ENCODE peak calls at places on chromosomes 1 and 21, in nine cellular contexts. X is mammary epithelial cell; K is tibial artery; G is CD4-positive, alpha-beta memory T cell; L is CD8-positive, alpha-beta memory T cell; W is GM23248; S is esophagus squamous epithelium; I is A549; F is cardiac muscle cell. D is an unnamed sample. For H3K9me3, the result is how much of the 10 kb centered on the place peaks cover.

GRCh38 chr1:30742300-30742962 is 15.1 kb downstream of the LAPTM5 start:
- DNase-seq in X (no peak), K (no peak), G (no peak), L (no peak), W (no peak), S (no peak), I (no peak), F (no peak), D (no peak)

GRCh38 chr1:232386721-232387510 is 243.0 kb downstream of the SIPA1L2 start:
- DNase-seq in X (no peak), K (no peak), G (no peak), L (no peak), W (peak), S (no peak), I (no peak), F (no peak), D (no peak)

GRCh38 chr1:31401241-31401640 is 11.8 kb upstream of the SERINC2 start:
- DNase-seq in X (no peak), K (no peak), G (no peak), L (no peak), W (peak), S (no peak), I (no peak), F (no peak), D (no peak)

GRCh38 chr1:9520411-9520810 is 18.9 kb upstream of the SLC25A33 start:
- DNase-seq in X (no peak), K (no peak), G (no peak), L (no peak), W (no peak), S (no peak), I (no peak), F (no peak), D (no peak)

GRCh38 chr1:236451796-236452373 is 57.8 kb downstream of the EDARADD start:
- DNase-seq in X (peak), K (no peak), G (peak), L (peak), W (peak), S (no peak), I (peak), F (peak), D (no peak)

GRCh38 chr21:34243562-34243961 is 120.2 kb upstream of the KCNE2 start:
- DNase-seq in X (peak), K (no peak), G (no peak), L (no peak), W (peak), S (no peak), I (no peak), F (peak), D (no peak)

GRCh38 chr21:33770542-33770941 is 128.2 kb downstream of the ITSN1 start:
- DNase-seq in X (no peak), K (no peak), G (no peak), L (no peak), W (no peak), S (no peak), I (no peak), F (no peak), D (no peak)

GRCh38 chr1:99361406-99361805 is 97.1 kb downstream of the PLPPR4 start:
- DNase-seq in X (no peak), K (no peak), G (no peak), L (no peak), W (no peak), S (no peak), I (no peak), F (no peak), D (no peak)

GRCh38 chr1:16088996-16089395 is 15.5 kb upstream of the FAM131C start:
- DNase-seq in X (peak), K (no peak), G (no peak), L (no peak), W (peak), S (no peak), I (no peak), F (no peak), D (no peak)

GRCh38 chr1:210237981-210238380 is 5.4 kb downstream of the SERTAD4 start:
- DNase-seq in X (no peak), K (no peak), G (no peak), L (no peak), W (no peak), S (no peak), I (no peak), F (no peak), D (no peak)

GRCh38 chr1:167529829-167530474 is 11.6 kb upstream of the CD247 start:
- DNase-seq in X (no peak), K (no peak), G (no peak), L (no peak), W (peak), S (no peak), I (no peak), F (no peak), D (no peak)

GRCh38 chr1:151838491-151839412 is 868 bp downstream of the C2CD4D start:
- DNase-seq in X (peak), K (peak), G (no peak), L (no peak), W (no peak), S (no peak), I (no peak), F (peak), D (no peak)
- H3K4me3 ChIP-seq in X (peak), K (peak), G (peak), L (peak), W (peak), S (peak), I (no peak), F (peak), D (peak)

GRCh38 chr21:36263797-36264196 is 56.2 kb upstream of the MORC3 start:
- DNase-seq in X (no peak), K (no peak), G (no peak), L (no peak), W (no peak), S (no peak), I (no peak), F (no peak), D (no peak)

GRCh38 chr21:36260030-36260787 is 59.8 kb upstream of the MORC3 start:
- DNase-seq in X (peak), K (peak), G (peak), L (peak), W (peak), S (no peak), I (peak), F (peak), D (no peak)

GRCh38 chr21:36261459-36261858 is 58.5 kb upstream of the MORC3 start:
- DNase-seq in X (no peak), K (no peak), G (no peak), L (no peak), W (no peak), S (no peak), I (no peak), F (no peak), D (no peak)

GRCh38 chr21:36257657-36258056 is 62.3 kb upstream of the MORC3 start:
- DNase-seq in X (no peak), K (no peak), G (no peak), L (no peak), W (no peak), S (no peak), I (no peak), F (no peak), D (no peak)

DNA sequence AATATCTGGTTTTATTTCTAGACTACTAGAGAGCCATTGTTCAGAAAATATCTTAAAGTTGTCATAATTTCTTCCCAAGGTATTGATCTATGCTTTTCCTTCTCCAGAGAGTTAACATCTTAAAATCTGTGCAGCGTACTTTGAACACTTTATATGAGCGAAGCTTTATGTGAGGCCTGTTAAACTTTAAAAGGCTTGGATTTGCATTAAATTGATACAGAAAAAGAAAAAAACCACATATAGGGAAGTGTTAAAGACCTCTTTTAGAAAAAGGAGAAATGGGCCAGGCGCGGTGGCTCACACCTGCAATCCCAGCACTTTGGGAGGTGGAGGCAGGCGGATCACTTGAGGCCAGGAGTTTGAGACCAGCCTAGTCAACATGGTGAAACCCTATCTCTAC is 59.2 kb upstream of the MORC3 start:
- DNase-seq in X (no peak), K (no peak), G (no peak), L (no peak), W (no peak), S (no peak), I (no peak), F (no peak), D (no peak)
- H3K27ac ChIP-seq in X (no peak), K (peak), G (peak), L (no peak), W (no peak), S (peak), I (no peak), F (no peak), D (peak)

DNA sequence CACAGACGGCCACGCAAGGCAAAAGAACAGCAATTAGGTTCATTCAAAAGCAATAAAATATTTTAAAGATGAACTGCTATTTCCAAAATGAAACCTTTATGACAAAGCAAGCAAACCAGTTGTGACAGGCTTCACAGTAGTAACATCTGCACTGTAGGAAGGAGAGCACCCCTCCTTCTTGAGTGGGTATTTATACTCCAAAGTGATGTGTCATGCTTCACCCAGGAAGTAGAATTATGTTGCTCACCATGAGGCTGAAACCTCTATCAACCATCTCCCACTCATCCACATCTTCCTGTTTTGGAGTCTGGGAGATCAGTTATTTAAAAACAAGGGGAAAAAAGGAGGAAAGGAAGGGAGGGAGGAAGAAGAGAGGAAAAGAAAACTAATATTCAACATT is 885 bp downstream of the OR2T10 start:
- DNase-seq in X (peak), K (no peak), G (no peak), L (no peak), W (no peak), S (no peak), I (no peak), F (no peak), D (no peak)
- H3K9me3 ChIP-seq in X (under half), K (under half), G (under half), L (under half), W (under half), S (under half), I (under half), F (under half), D (under half)

GRCh38 chr1:42003433-42003832 is 84.7 kb upstream of the HIVEP3 start:
- DNase-seq in X (peak), K (no peak), G (no peak), L (no peak), W (no peak), S (no peak), I (no peak), F (peak), D (no peak)

GRCh38 chr1:42005530-42005929 is 86.8 kb upstream of the HIVEP3 start:
- DNase-seq in X (no peak), K (no peak), G (no peak), L (no peak), W (peak), S (no peak), I (no peak), F (no peak), D (no peak)

GRCh38 chr1:42004860-42005259 is 86.1 kb upstream of the HIVEP3 start:
- DNase-seq in X (no peak), K (no peak), G (no peak), L (no peak), W (no peak), S (no peak), I (no peak), F (no peak), D (no peak)

GRCh38 chr1:42006093-42006492 is 87.4 kb upstream of the HIVEP3 start:
- DNase-seq in X (no peak), K (no peak), G (no peak), L (no peak), W (no peak), S (no peak), I (no peak), F (no peak), D (no peak)

GRCh38 chr1:42004322-42004721 is 85.6 kb upstream of the HIVEP3 start:
- DNase-seq in X (no peak), K (no peak), G (no peak), L (no peak), W (no peak), S (no peak), I (no peak), F (no peak), D (no peak)
- H3K4me3 ChIP-seq in X (no peak), K (no peak), G (no peak), L (no peak), W (no peak), S (no peak), I (no peak), F (no peak), D (no peak)

GRCh38 chr21:44730951-44731579 is 19.7 kb upstream of the TSPEAR start:
- DNase-seq in X (no peak), K (no peak), G (no peak), L (no peak), W (no peak), S (no peak), I (no peak), F (no peak), D (no peak)
- H3K27ac ChIP-seq in X (no peak), K (no peak), G (no peak), L (no peak), W (no peak), S (no peak), I (no peak), F (no peak), D (no peak)

DNA sequence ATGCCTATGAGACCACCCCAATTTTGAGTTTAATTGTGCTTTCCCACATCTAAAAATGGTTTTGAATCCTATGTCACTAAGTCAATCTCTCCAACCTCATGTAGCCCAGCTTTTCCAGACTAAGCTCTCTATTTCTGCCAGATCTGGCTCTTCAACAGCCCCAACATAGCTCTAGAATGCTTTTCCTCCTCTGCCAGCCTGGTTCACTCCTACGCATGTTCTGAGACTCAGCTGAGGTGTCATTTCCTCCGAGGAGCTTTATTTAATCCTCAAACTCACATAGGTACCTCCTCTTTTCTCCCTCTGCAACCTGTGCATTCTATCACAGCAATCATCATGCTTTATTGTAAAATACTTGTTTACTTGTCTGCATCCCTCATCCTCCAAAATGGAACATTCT is 517.8 kb upstream of the BEND5 start:
- DNase-seq in X (no peak), K (no peak), G (no peak), L (no peak), W (no peak), S (no peak), I (no peak), F (no peak), D (no peak)
- H3K9me3 ChIP-seq in X (under half), K (under half), G (under half), L (under half), W (under half), S (under half), I (under half), F (under half), D (under half)

GRCh38 chr1:192575499-192576189 is at the start of gene RGS1:
- DNase-seq in X (no peak), K (peak), G (peak), L (peak), W (no peak), S (no peak), I (no peak), F (no peak), D (peak)
- H3K4me3 ChIP-seq in X (no peak), K (peak), G (peak), L (peak), W (no peak), S (no peak), I (no peak), F (no peak), D (no peak)

DNA sequence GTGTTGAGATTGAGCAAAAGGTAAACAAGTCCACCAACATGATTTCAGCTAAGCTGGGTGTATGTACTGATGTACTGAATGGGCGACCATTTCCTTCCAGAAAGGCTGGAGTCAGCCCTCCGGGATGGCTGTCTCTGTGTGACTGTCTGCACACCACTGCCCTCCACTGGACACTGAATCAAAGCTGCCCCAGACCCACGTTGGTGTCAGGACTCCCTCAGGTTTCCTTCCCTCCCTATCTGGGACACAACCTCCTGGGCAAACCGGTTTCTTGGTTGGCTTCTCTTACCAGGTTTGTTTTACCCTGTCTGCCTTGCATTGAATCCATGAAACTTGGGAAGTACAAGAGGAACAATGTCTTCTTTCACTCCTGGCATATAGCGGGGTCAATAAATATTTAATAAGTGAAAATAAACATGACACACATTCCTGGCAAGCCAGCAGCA is 5.3 kb upstream of the SRP9 start:
- DNase-seq in X (peak), K (peak), G (no peak), L (no peak), W (peak), S (no peak), I (peak), F (peak), D (peak)
- H3K27ac ChIP-seq in X (no peak), K (peak), G (no peak), L (no peak), W (no peak), S (peak), I (peak), F (no peak), D (no peak)

GRCh38 chr1:69086148-69086547 is 481.6 kb upstream of the LRRC7 start:
- DNase-seq in X (no peak), K (no peak), G (no peak), L (no peak), W (no peak), S (no peak), I (no peak), F (no peak), D (no peak)
- H3K9me3 ChIP-seq in X (under half), K (under half), G (under half), L (under half), W (under half), S (under half), I (under half), F (under half), D (under half)

D was measured in right lobe of liver.